ENCODE peak calls at places on chromosomes 7 and 10, in eight cellular contexts. S is HCT116, T is ovary, C is mammary epithelial cell, D is astrocyte, H is dorsolateral prefrontal cortex, U is uterus, X is Caco-2. A is an unnamed sample.

GRCh38 chr10:93160829-93161228 is 87.1 kb downstream of the CYP26A1 start:
- DNase-seq in C (peak), U (no peak), S (no peak), X (no peak), T (no peak), H (no peak), D (peak), A (no peak)

GRCh38 chr7:84372155-84372621 is 177.6 kb upstream of the SEMA3A start:
- DNase-seq in D (peak), T (no peak), C (peak), H (no peak), S (peak), U (no peak), X (no peak), A (no peak)

GRCh38 chr7:99407849-99408346 is 499 bp downstream of the PDAP1 start:
- DNase-seq in U (peak), H (peak), C (peak), T (peak), S (no peak), D (peak), X (peak), A (peak)

GRCh38 chr10:48885376-48885775 is 54.3 kb downstream of the LRRC18 start:
- DNase-seq in X (peak), D (no peak), C (no peak), U (no peak), S (peak), T (no peak), H (no peak), A (no peak)

GRCh38 chr7:81234896-81235295 is 316.0 kb upstream of the SEMA3C start:
- DNase-seq in C (peak), X (no peak), S (no peak), H (no peak), T (no peak), U (no peak), D (peak), A (no peak)

GRCh38 chr7:23335141-23335540 is 36.0 kb downstream of the MALSU1 start:
- DNase-seq in C (no peak), D (no peak), U (no peak), X (no peak), H (no peak), S (no peak), T (no peak), A (no peak)

GRCh38 chr7:28955723-28956607 is 2.2 kb downstream of the TRIL start:
- DNase-seq in H (peak), T (peak), U (peak), X (peak), C (peak), D (no peak), S (no peak), A (no peak)

GRCh38 chr7:144761493-144761892 is 74.4 kb downstream of the TPK1 start:
- DNase-seq in H (no peak), C (no peak), D (no peak), U (no peak), S (no peak), T (no peak), X (no peak), A (no peak)

GRCh38 chr7:101924171-101924570 is 106.7 kb downstream of the CUX1 start:
- DNase-seq in T (no peak), U (peak), H (peak), S (peak), X (no peak), C (no peak), D (peak), A (no peak)

GRCh38 chr7:105234886-105235285 is 153.8 kb downstream of the SRPK2 start:
- DNase-seq in C (no peak), D (no peak), T (no peak), H (no peak), U (no peak), X (no peak), S (no peak), A (no peak)

GRCh38 chr7:26200113-26200443 is 468 bp downstream of the HNRNPA2B1 start:
- DNase-seq in C (peak), U (peak), H (peak), T (peak), X (peak), S (no peak), D (no peak), A (peak)

GRCh38 chr7:87574630-87575029 is 26.1 kb downstream of the ABCB1 start:
- DNase-seq in U (no peak), H (no peak), T (no peak), X (no peak), S (peak), D (peak), C (peak), A (no peak)

GRCh38 chr7:30159153-30159552 is 24.4 kb downstream of the MTURN start:
- DNase-seq in C (no peak), X (no peak), U (no peak), D (no peak), H (no peak), T (no peak), S (no peak), A (no peak)

GRCh38 chr7:18494821-18495408 is 634 bp upstream of the HDAC9 start:
- DNase-seq in X (no peak), C (peak), U (peak), D (peak), S (no peak), T (no peak), H (peak), A (peak)

GRCh38 chr7:94907420-94908203 is at the start of gene PPP1R9A:
- DNase-seq in H (peak), X (peak), T (peak), D (peak), C (no peak), S (peak), U (peak), A (no peak)

GRCh38 chr7:106704000-106704840 is 43.3 kb upstream of the CCDC71L start:
- DNase-seq in U (no peak), X (no peak), T (no peak), D (no peak), H (no peak), S (no peak), C (no peak), A (peak)

GRCh38 chr7:158255558-158255957 is 332.1 kb downstream of the PTPRN2 start:
- DNase-seq in S (no peak), T (no peak), U (no peak), C (no peak), X (no peak), H (no peak), D (no peak), A (no peak)

GRCh38 chr10:81200801-81201200 is 663.1 kb downstream of the SH2D4B start:
- DNase-seq in X (no peak), U (no peak), D (no peak), S (no peak), C (no peak), H (no peak), T (no peak), A (no peak)

GRCh38 chr7:115689941-115690340 is 340.6 kb downstream of the TFEC start:
- DNase-seq in T (no peak), D (no peak), C (no peak), X (no peak), S (no peak), H (no peak), U (no peak), A (no peak)

GRCh38 chr10:26914898-26915297 is 54.1 kb upstream of the ABI1 start:
- DNase-seq in C (no peak), S (no peak), T (no peak), X (no peak), H (no peak), D (peak), U (no peak), A (no peak)

GRCh38 chr7:74568658-74569057 is 88.9 kb upstream of the GTF2I start:
- DNase-seq in U (no peak), S (no peak), D (no peak), C (no peak), H (no peak), X (no peak), T (no peak), A (no peak)

GRCh38 chr10:126595160-126595559 is 75.3 kb downstream of the C10orf90 start:
- DNase-seq in X (no peak), C (no peak), S (no peak), H (no peak), T (no peak), U (no peak), D (no peak), A (no peak)

GRCh38 chr7:90708841-90709317 is 112.8 kb downstream of the CDK14 start:
- DNase-seq in T (no peak), D (peak), H (peak), C (no peak), U (no peak), X (peak), S (peak), A (peak)

GRCh38 chr7:134514663-134515062 is 12.7 kb upstream of the AKR1B10 start:
- DNase-seq in T (no peak), H (no peak), U (peak), D (peak), X (peak), C (peak), S (peak), A (peak)

GRCh38 chr7:64888561-64888900 is 14.5 kb upstream of the ZNF273 start:
- DNase-seq in S (no peak), X (peak), C (no peak), T (peak), U (no peak), H (no peak), D (no peak), A (no peak)

GRCh38 chr7:128904381-128905197 is 5.9 kb downstream of the KCP start:
- DNase-seq in D (peak), T (no peak), S (peak), X (peak), C (peak), U (no peak), H (no peak), A (peak)

GRCh38 chr10:53716156-53716555 is 943.6 kb upstream of the MBL2 start:
- DNase-seq in D (no peak), S (no peak), U (no peak), X (no peak), H (no peak), T (no peak), C (no peak), A (no peak)

GRCh38 chr7:13801669-13802068 is 187.8 kb downstream of the ETV1 start:
- DNase-seq in D (no peak), X (no peak), S (no peak), U (no peak), H (no peak), C (no peak), T (no peak), A (no peak)

GRCh38 chr7:131629203-131629871 is 72.9 kb upstream of the PODXL start:
- DNase-seq in X (no peak), H (no peak), D (peak), U (peak), T (no peak), S (no peak), C (peak), A (no peak)

GRCh38 chr10:110919971-110920881 is 822 bp downstream of the SHOC2 start:
- DNase-seq in U (peak), D (no peak), C (peak), H (peak), T (peak), S (no peak), X (peak), A (peak)

GRCh38 chr7:79787623-79788022 is 334.2 kb upstream of the MAGI2 start:
- DNase-seq in U (no peak), D (peak), H (no peak), X (no peak), C (no peak), S (no peak), T (no peak), A (no peak)

GRCh38 chr7:5012985-5013384 is 32.7 kb upstream of the RBAK start:
- DNase-seq in T (no peak), X (no peak), U (no peak), S (no peak), H (no peak), D (no peak), C (no peak), A (no peak)

GRCh38 chr10:9219860-9220259 is 1165.4 kb downstream of the GATA3 start:
- DNase-seq in X (no peak), T (no peak), U (no peak), H (no peak), C (no peak), D (no peak), S (no peak), A (no peak)

GRCh38 chr10:89352039-89352597 is 24.3 kb downstream of the IFIT3 start:
- DNase-seq in D (peak), U (peak), S (peak), T (no peak), X (peak), H (no peak), C (peak), A (peak)
- H3K4me3 ChIP-seq in D (peak), U (no peak), S (peak), T (no peak), X (no peak), H (peak), C (no peak), A (peak)

DNA sequence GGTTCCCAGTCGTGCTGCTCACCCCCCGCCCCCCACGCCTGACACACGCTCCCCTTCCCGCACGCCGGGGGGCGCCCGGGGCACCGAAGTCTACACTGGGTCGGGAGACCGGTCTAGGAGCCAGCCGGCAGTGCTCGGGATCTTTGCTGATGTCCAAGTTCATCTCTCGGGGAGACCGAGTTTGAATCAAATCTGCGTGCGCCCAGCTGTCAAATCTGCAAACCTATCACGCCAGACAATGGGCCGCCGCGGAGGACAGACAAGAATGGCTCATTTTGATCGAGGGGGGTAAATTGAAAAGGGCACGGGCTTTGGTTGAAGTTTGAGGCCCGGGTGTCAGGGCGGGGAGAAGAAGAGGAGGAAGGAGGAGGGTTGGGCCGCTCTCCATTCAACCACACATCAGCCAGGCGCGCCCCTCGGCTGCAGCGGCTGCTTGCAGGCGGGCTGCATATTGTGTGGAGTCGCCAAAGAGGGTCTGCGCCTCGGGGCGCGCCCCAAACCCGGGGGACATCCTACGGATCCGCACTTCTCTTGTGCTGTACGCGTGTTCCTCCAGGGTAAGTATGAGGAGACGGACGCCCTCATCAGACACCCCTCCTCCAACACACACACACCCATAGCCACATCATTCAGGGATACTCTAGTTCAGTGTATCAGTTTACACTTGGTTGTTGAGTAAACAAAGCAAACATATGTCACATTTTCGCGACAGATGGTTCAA is 1.3 kb upstream of the GFRA1 start:
- DNase-seq in H (no peak), X (no peak), D (no peak), C (no peak), S (no peak), U (no peak), T (peak), A (no peak)
- TF ChIP-seq CTCF in H (no peak), X (no peak), D (no peak), C (no peak), S (no peak), U (no peak), T (no peak), A (no peak)

DNA sequence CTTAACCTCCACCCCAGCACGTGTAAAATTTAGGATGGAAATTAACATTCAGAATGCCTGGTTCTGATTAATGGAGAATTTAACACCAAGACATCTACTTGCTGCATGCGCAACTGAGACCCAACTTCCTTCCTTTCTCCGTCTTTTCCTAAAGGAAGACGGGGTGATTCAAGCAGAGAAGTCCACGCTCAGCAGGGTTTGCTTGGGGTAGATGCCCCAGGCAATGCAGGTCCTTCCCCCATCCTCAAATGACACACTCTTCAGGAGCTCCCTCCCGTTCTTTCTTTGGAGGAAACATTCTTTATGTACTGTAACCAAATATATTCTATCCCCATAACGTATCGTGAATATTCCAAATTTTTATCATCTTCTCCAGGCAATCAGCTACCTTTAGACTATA is 47.0 kb downstream of the FAM171A1 start:
- DNase-seq in X (no peak), U (no peak), D (no peak), S (no peak), T (no peak), H (no peak), C (no peak), A (no peak)
- H3K4me3 ChIP-seq in X (no peak), U (no peak), D (no peak), S (no peak), T (no peak), H (no peak), C (no peak), A (no peak)

GRCh38 chr10:100828744-100829102 is 83.3 kb downstream of the PAX2 start:
- DNase-seq in C (no peak), S (no peak), H (no peak), X (peak), U (no peak), T (no peak), D (no peak), A (peak)

GRCh38 chr10:100829103-100829870 is 83.5 kb upstream of the SLF2 start:
- DNase-seq in T (no peak), D (no peak), C (no peak), H (no peak), S (no peak), U (no peak), X (peak), A (no peak)

GRCh38 chr10:100826661-100826982 is 81.2 kb downstream of the PAX2 start:
- DNase-seq in T (no peak), X (no peak), D (no peak), S (no peak), U (no peak), C (no peak), H (no peak), A (no peak)

GRCh38 chr10:100826983-100827818 is 81.8 kb downstream of the PAX2 start:
- DNase-seq in X (peak), S (peak), T (no peak), U (no peak), H (no peak), D (no peak), C (peak), A (no peak)

DNA sequence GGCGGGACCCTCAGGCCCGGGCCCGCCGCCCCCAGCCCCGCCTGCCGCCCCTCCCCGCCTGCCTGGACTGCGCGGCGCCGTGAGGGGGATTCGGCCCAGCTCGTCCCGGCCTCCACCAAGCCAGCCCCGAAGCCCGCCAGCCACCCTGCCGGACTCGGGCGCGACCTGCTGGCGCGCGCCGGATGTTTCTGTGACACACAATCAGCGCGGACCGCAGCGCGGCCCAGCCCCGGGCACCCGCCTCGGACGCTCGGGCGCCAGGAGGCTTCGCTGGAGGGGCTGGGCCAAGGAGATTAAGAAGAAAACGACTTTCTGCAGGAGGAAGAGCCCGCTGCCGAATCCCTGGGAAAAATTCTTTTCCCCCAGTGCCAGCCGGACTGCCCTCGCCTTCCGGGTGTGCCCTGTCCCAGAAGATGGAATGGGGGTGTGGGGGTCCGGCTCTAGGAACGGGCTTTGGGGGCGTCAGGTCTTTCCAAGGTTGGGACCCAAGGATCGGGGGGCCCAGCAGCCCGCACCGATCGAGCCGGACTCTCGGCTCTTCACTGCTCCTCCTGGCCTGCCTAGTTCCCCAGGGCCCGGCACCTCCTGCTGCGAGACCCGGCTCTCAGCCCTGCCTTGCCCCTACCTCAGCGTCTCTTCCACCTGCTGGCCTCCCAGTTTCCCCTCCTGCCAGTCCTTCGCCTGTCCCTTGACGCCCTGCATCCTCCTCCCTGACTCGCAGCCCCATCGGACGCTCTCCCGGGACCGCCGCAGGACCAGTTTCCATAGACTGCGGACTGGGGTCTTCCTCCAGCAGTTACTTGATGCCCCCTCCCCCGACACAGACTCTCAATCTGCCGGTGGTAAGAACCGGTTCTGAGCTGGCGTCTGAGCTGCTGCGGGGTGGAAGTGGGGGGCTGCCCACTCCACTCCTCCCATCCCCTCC is 82.7 kb downstream of the PAX2 start:
- DNase-seq in T (peak), C (peak), D (no peak), U (no peak), X (peak), H (no peak), S (no peak), A (peak)
- TF ChIP-seq CTCF in T (no peak), C (no peak), D (no peak), U (no peak), X (no peak), H (no peak), S (no peak), A (peak)

GRCh38 chr7:43650457-43651052 is 67.6 kb downstream of the STK17A start:
- DNase-seq in C (no peak), T (no peak), U (peak), H (no peak), S (no peak), X (no peak), D (peak), A (peak)
- H3K4me3 ChIP-seq in C (no peak), T (no peak), U (no peak), H (no peak), S (no peak), X (no peak), D (peak), A (peak)